ENCODE peak calls at places on chromosomes 2 and 18, in four cellular contexts. A is HepG2, D is K562, L is GM12878. X is an unnamed sample.

GRCh38 chr2:69103495-69103894 is 90.5 kb downstream of the ANTXR1 start:
- DNase-seq in A (no peak), D (no peak), L (no peak), X (no peak)

GRCh38 chr2:186515376-186515775 is 29.3 kb downstream of the ZC3H15 start:
- DNase-seq in A (no peak), D (no peak), L (no peak), X (no peak)

GRCh38 chr2:149597050-149598013 is 9.8 kb upstream of the MMADHC start:
- DNase-seq in A (peak; percentile 57), D (peak; percentile 63), L (peak; percentile 57), X (peak; percentile 69)

GRCh38 chr2:217790681-217791392 is 212.0 kb downstream of the TNS1 start:
- DNase-seq in A (no peak), D (no peak), L (no peak), X (no peak)

GRCh38 chr2:196219686-196220085 is 48.3 kb upstream of the STK17B start:
- DNase-seq in A (no peak), D (no peak), L (no peak), X (no peak)

GRCh38 chr2:230591850-230592249 is 120.8 kb upstream of the CAB39 start:
- DNase-seq in A (no peak), D (no peak), L (no peak), X (no peak)

GRCh38 chr2:145743016-145743415 is 1223.1 kb upstream of the ZEB2 start:
- DNase-seq in A (no peak), D (no peak), L (no peak), X (no peak)

GRCh38 chr2:208509586-208509985 is 103.0 kb downstream of the PTH2R start:
- DNase-seq in A (no peak), D (no peak), L (no peak), X (no peak)

GRCh38 chr2:190318931-190319556 is 582 bp downstream of the HIBCH start:
- DNase-seq in A (no peak), D (no peak), L (no peak), X (peak; percentile 14)

GRCh38 chr18:4781873-4782272 is 326.8 kb upstream of the DLGAP1 start:
- DNase-seq in A (no peak), D (no peak), L (no peak), X (no peak)

GRCh38 chr2:1633092-1633721 is 111.1 kb downstream of the PXDN start:
- DNase-seq in A (no peak), D (no peak), L (no peak), X (no peak)

GRCh38 chr2:205763708-205764501 is 81.6 kb downstream of the NRP2 start:
- DNase-seq in A (no peak), D (peak; percentile 71), L (no peak), X (no peak)

GRCh38 chr18:57527479-57528237 is 58.8 kb downstream of the FECH start:
- DNase-seq in A (peak; percentile 55), D (no peak), L (no peak), X (no peak)

GRCh38 chr2:37583867-37584266 is 87.6 kb downstream of the CDC42EP3 start:
- DNase-seq in A (no peak), D (no peak), L (no peak), X (no peak)

GRCh38 chr2:59025157-59025757 is 784.1 kb upstream of the FANCL start:
- DNase-seq in A (peak; percentile 13), D (peak; percentile 27), L (no peak), X (peak; percentile 66)

GRCh38 chr18:46950064-46950656 is 32.8 kb downstream of the KATNAL2 start:
- DNase-seq in A (peak; percentile 30), D (peak; percentile 21), L (no peak), X (peak; percentile 22)

GRCh38 chr2:10911291-10912075 is at the start of gene KCNF1:
- DNase-seq in A (peak; percentile 68), D (no peak), L (no peak), X (peak; percentile 52)

GRCh38 chr2:129849559-129850160 is 129.8 kb upstream of the RAB6C start:
- DNase-seq in A (peak; percentile 69), D (peak; percentile 39), L (peak; percentile 40), X (peak; percentile 42)

GRCh38 chr2:26988165-26988879 is 17.9 kb downstream of the MAPRE3 start:
- DNase-seq in A (no peak), D (no peak), L (no peak), X (no peak)

GRCh38 chr2:183125659-183126341 is 1.6 kb downstream of the NUP35 start:
- DNase-seq in A (no peak), D (no peak), L (no peak), X (no peak)

GRCh38 chr2:72965770-72966430 is 48.6 kb downstream of the EMX1 start:
- DNase-seq in A (no peak), D (no peak), L (no peak), X (no peak)

GRCh38 chr2:141029424-141030078 is 1101.3 kb downstream of the LRP1B start:
- DNase-seq in A (no peak), D (no peak), L (no peak), X (no peak)

GRCh38 chr2:101002562-101003277 is 631 bp downstream of the RPL31 start:
- DNase-seq in A (peak; percentile 17), D (peak; percentile 30), L (no peak), X (no peak)

GRCh38 chr2:86035883-86036789 is 69.5 kb downstream of the POLR1A start:
- DNase-seq in A (no peak), D (no peak), L (peak; percentile 71), X (no peak)

DNA sequence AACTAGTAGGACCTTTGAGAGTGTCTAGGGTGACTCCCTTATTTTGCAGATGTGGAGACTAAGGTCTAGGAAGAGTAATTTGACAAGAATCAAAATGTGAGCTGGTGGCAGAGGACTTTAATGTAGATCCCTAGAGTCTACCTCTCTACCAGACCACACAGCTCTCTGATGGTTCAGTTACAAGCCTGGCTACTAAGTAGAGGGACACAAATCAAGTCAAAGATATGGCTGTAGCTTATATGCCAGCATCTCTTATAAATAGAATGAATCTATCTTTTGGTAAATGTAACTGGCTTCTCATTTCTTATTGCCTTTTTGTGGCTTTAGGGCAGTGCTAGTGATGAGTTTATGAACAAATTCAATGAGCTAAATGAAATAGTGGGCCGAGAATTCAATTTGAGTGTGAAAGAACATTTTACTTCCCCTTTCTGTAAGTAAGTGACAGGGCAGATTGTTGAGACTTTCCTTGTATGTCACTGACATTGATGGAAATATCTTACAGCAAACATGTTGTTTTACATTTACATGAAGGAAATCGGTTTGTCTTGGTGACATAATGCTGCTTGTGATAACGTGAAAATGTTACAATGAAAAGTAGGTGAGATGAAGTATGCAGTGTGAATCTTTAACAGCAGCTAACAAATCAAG is 28.3 kb downstream of the CSRNP3 start:
- DNase-seq in A (no peak), D (no peak), L (no peak), X (no peak)
- TF ChIP-seq TARDBP in A (no peak), D (no peak), L (no peak), X (no peak)

GRCh38 chr2:131493199-131494018 is 1.2 kb upstream of the MZT2A start:
- DNase-seq in A (peak; percentile 29), D (no peak), L (no peak), X (no peak)
- TF ChIP-seq TARDBP in A (no peak), D (no peak), L (no peak), X (no peak)

GRCh38 chr2:219249203-219249980 is 3.7 kb upstream of the TUBA4B start:
- DNase-seq in A (peak; percentile 96), D (no peak), L (peak; percentile 64), X (no peak)
- TF ChIP-seq TARDBP in A (peak; percentile 84), D (no peak), L (no peak), X (no peak)

GRCh38 chr18:35919179-35919578 is 53.3 kb upstream of the RMP24 start:
- DNase-seq in A (no peak), D (no peak), L (no peak), X (no peak)

GRCh38 chr18:35920623-35921022 is 51.9 kb upstream of the RMP24 start:
- DNase-seq in A (no peak), D (no peak), L (no peak), X (no peak)

GRCh38 chr18:35918564-35918963 is 53.9 kb upstream of the RMP24 start:
- DNase-seq in A (no peak), D (no peak), L (no peak), X (no peak)

GRCh38 chr18:35915056-35915455 is 57.4 kb upstream of the RMP24 start:
- DNase-seq in A (no peak), D (no peak), L (no peak), X (no peak)

GRCh38 chr18:35917043-35917442 is 55.4 kb upstream of the RMP24 start:
- DNase-seq in A (no peak), D (no peak), L (no peak), X (peak; percentile 55)
- TF ChIP-seq TARDBP in A (no peak), D (no peak), L (no peak), X (no peak)

GRCh38 chr2:144326845-144327244 is 193.1 kb downstream of the ZEB2 start:
- DNase-seq in A (no peak), D (no peak), L (no peak), X (no peak)

GRCh38 chr2:144322379-144322778 is 197.5 kb downstream of the ZEB2 start:
- DNase-seq in A (no peak), D (no peak), L (no peak), X (no peak)

GRCh38 chr2:144324446-144325045 is 195.4 kb downstream of the ZEB2 start:
- DNase-seq in A (no peak), D (no peak), L (no peak), X (no peak)

GRCh38 chr2:144323946-144324345 is 196.0 kb downstream of the ZEB2 start:
- DNase-seq in A (no peak), D (no peak), L (no peak), X (no peak)

DNA sequence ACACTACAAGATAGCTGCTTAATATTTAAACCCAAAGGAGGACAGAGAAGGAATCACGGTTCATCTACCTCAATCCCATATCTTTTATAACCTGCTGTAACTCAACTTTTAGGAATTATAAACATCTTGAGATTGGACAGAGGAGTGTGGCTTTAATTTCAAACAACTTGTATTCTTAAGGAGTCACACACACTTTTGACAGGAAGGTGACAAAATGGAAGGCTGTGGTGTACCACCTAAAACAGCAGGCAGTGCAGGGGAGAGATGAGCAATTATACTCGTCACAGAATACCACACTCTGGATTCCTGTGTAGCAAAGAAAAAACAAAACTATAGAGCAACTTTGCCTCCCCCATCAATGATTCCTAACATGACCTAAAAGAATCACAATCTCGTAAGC is 194.8 kb downstream of the ZEB2 start:
- DNase-seq in A (no peak), D (no peak), L (peak; percentile 63), X (no peak)
- TF ChIP-seq TARDBP in A (no peak), D (no peak), L (no peak), X (no peak)

DNA sequence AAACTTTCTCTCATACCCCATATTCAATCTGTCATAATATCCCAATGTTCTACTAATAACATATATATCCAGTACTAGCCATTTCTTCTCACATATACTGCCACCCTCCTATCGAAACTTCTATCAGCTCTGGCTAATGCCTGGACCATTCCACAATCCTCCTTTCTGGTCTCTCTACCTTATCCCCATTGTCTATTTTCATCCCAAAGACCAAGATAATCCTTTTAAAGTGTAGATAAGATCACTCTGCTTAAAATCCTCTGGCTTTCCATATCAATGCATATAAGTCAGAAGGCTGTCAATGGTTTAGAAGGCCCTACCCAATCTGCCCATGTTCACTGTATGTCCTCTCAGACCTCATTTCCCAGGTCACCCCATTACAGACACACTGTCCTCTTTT is 229.6 kb downstream of the ZEB2 start:
- DNase-seq in A (no peak), D (no peak), L (no peak), X (no peak)
- TF ChIP-seq TARDBP in A (no peak), D (no peak), L (no peak), X (no peak)

GRCh38 chr2:170505631-170506270 is 209.4 kb upstream of the SP5 start:
- DNase-seq in A (no peak), D (no peak), L (no peak), X (no peak)
- TF ChIP-seq TARDBP in A (no peak), D (no peak), L (no peak), X (no peak)

GRCh38 chr18:48340502-48340901 is 68.7 kb downstream of the ZBTB7C start:
- DNase-seq in A (no peak), D (no peak), L (no peak), X (no peak)
- TF ChIP-seq TARDBP in A (no peak), D (no peak), L (no peak), X (no peak)